ENCODE peak calls at places on chromosomes 4 and X, in four cellular contexts. S, R, X and V are unnamed samples.

GRCh38 chr4:183347586-183347985 is 25.4 kb upstream of the CLDN24 start:
- DNase-seq in R (peak), S (peak), X (no peak), V (no peak)

GRCh38 chr4:14168919-14169318 is 541.4 kb upstream of the BOD1L1 start:
- DNase-seq in S (peak), R (peak), X (peak), V (no peak)

GRCh38 chr4:5952286-5953002 is 59.6 kb upstream of the CRMP1 start:
- DNase-seq in S (no peak), R (no peak), X (no peak), V (no peak)

GRCh38 chr4:118388621-118389020 is 35.8 kb upstream of the PRSS12 start:
- DNase-seq in X (no peak), S (no peak), R (no peak), V (no peak)

GRCh38 chrX:29721152-29721551 is 494.2 kb upstream of the MAGEB2 start:
- DNase-seq in S (no peak), R (no peak), X (no peak), V (no peak)

GRCh38 chr4:74975082-74975481 is 42.2 kb downstream of the PARM1 start:
- DNase-seq in R (no peak), S (no peak), X (no peak), V (no peak)

GRCh38 chrX:33171071-33171470 is 40.3 kb downstream of the DMD start:
- DNase-seq in R (no peak), X (no peak), S (no peak), V (no peak)

GRCh38 chr4:77015390-77015789 is 60.4 kb downstream of the CCNI start:
- DNase-seq in R (peak), X (no peak), S (peak), V (no peak)

GRCh38 chr4:159296061-159296460 is 193.2 kb downstream of the RAPGEF2 start:
- DNase-seq in S (no peak), X (no peak), R (peak), V (no peak)

GRCh38 chrX:133269168-133269567 is 51.0 kb upstream of the TFDP3 start:
- DNase-seq in X (no peak), S (no peak), R (no peak), V (no peak)